ENCODE peak calls at places on chromosome 21, in four cellular contexts. One of them, this sample, is unnamed.

GRCh38 chr21:23452384-23453083 is 2154.7 kb downstream of the MRPL39 start:
- DNase-seq in neural progenitor cell: peak; percentile 77
- DNase-seq in sigmoid colon: no peak
- DNase-seq in thoracic aorta: no peak
- DNase-seq in this sample: no peak

GRCh38 chr21:32978346-32979270 is 47.1 kb upstream of the OLIG2 start:
- DNase-seq in neural progenitor cell: peak; percentile 54
- DNase-seq in thoracic aorta: no peak
- DNase-seq in sigmoid colon: no peak
- DNase-seq in this sample: no peak

GRCh38 chr21:17848228-17848627 is 29.1 kb upstream of the C21orf91 start:
- DNase-seq in sigmoid colon: peak; percentile 64
- DNase-seq in neural progenitor cell: no peak
- DNase-seq in thoracic aorta: no peak
- DNase-seq in this sample: no peak

GRCh38 chr21:33121715-33122475 is 52.0 kb downstream of the OLIG1 start:
- DNase-seq in neural progenitor cell: peak; percentile 58
- DNase-seq in thoracic aorta: no peak
- DNase-seq in sigmoid colon: no peak
- DNase-seq in this sample: no peak

GRCh38 chr21:32604484-32604883 is 7.7 kb downstream of the CFAP298 start:
- DNase-seq in sigmoid colon: no peak
- DNase-seq in neural progenitor cell: peak; percentile 47
- DNase-seq in thoracic aorta: no peak
- DNase-seq in this sample: peak; percentile 41

GRCh38 chr21:35540950-35541632 is 492.0 kb upstream of the RUNX1 start:
- DNase-seq in neural progenitor cell: no peak
- DNase-seq in sigmoid colon: no peak
- DNase-seq in thoracic aorta: no peak
- DNase-seq in this sample: no peak

GRCh38 chr21:17501107-17502006 is 11.5 kb upstream of the CXADR start:
- DNase-seq in sigmoid colon: no peak
- DNase-seq in thoracic aorta: no peak
- DNase-seq in neural progenitor cell: no peak
- DNase-seq in this sample: no peak

GRCh38 chr21:17784604-17785402 is 34.4 kb downstream of the C21orf91 start:
- DNase-seq in neural progenitor cell: no peak
- DNase-seq in sigmoid colon: no peak
- DNase-seq in thoracic aorta: no peak
- DNase-seq in this sample: no peak

GRCh38 chr21:34822209-34822608 is 153.4 kb downstream of the CLIC6 start:
- DNase-seq in neural progenitor cell: no peak
- DNase-seq in sigmoid colon: no peak
- DNase-seq in thoracic aorta: no peak
- DNase-seq in this sample: no peak

GRCh38 chr21:33289199-33289819 is 23.1 kb downstream of the IL10RB start:
- DNase-seq in thoracic aorta: no peak
- DNase-seq in neural progenitor cell: no peak
- DNase-seq in sigmoid colon: no peak
- DNase-seq in this sample: no peak

GRCh38 chr21:34983680-34984086 is 65.4 kb downstream of the RUNX1 start:
- DNase-seq in sigmoid colon: no peak
- DNase-seq in neural progenitor cell: no peak
- DNase-seq in thoracic aorta: no peak
- DNase-seq in this sample: no peak

GRCh38 chr21:33817663-33818433 is 97.8 kb downstream of the ATP5PO start:
- DNase-seq in sigmoid colon: no peak
- DNase-seq in neural progenitor cell: peak; percentile 42
- DNase-seq in thoracic aorta: no peak
- DNase-seq in this sample: no peak

GRCh38 chr21:36791695-36792451 is 93.0 kb downstream of the SIM2 start:
- DNase-seq in neural progenitor cell: peak; percentile 73
- DNase-seq in thoracic aorta: no peak
- DNase-seq in sigmoid colon: no peak
- DNase-seq in this sample: no peak

GRCh38 chr21:29232601-29233541 is 65.9 kb upstream of the BACH1 start:
- DNase-seq in sigmoid colon: no peak
- DNase-seq in neural progenitor cell: no peak
- DNase-seq in thoracic aorta: no peak
- DNase-seq in this sample: no peak

DNA sequence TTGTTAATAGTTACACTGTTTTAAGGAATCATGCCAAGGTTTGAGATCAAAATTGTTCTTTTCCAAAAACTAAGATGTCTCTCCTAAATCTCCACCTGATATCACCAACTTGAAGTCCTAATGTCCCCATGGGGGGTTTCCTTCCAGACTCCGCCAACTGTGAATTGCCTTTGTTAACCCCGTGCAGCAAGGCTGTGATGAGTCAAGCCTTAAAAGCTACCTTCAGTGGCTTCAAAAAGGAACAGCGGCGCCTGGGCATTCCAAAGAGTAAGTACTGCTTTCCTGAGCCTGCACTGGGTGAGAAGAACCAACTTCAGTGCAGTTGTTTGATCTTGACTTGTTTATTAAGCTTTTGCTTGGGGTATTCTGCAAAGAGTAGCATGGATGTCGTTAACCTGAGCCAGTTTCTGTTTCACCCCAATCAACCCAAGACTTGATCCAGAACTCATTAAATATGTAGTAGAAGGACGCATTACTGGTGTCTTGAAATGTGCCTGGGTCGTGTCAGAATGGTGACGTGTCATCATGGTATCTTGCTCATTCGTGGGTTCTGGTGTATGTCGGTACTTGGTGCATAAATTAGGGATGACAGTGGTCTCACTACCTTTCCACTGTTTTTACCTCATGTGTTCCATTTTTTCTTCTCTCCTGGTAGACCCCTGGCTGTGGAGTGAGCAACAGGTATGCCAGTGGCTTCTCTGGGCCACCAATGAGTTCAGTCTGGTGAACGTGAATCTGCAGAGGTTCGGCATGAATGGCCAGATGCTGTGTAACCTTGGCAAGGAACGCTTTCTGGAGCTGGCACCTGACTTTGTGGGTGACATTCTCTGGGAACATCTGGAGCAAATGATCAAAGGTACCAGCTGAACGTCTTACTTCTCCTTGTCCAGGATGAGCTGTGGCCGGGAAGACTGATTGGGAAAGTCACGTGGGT is 8.7 kb downstream of the ETS2 start:
- DNase-seq in sigmoid colon: no peak
- DNase-seq in thoracic aorta: no peak
- DNase-seq in neural progenitor cell: peak; percentile 55
- DNase-seq in this sample: no peak
- H3K4me1 ChIP-seq in sigmoid colon: no peaks in the 10 kb centered on the region
- H3K4me1 ChIP-seq in thoracic aorta: peaks cover 18% of the 10 kb centered on the region
- H3K4me1 ChIP-seq in neural progenitor cell: peaks cover 16% of the 10 kb centered on the region
- H3K4me1 ChIP-seq in this sample: peaks cover 81% of the 10 kb centered on the region

GRCh38 chr21:45108034-45108790 is 33.8 kb downstream of the ADARB1 start:
- DNase-seq in neural progenitor cell: no peak
- DNase-seq in sigmoid colon: no peak
- DNase-seq in thoracic aorta: no peak
- DNase-seq in this sample: no peak

GRCh38 chr21:45104560-45104959 is 30.2 kb downstream of the ADARB1 start:
- DNase-seq in sigmoid colon: no peak
- DNase-seq in thoracic aorta: no peak
- DNase-seq in neural progenitor cell: no peak
- DNase-seq in this sample: no peak

GRCh38 chr21:45108808-45109800 is 34.7 kb downstream of the ADARB1 start:
- DNase-seq in neural progenitor cell: no peak
- DNase-seq in thoracic aorta: no peak
- DNase-seq in sigmoid colon: no peak
- DNase-seq in this sample: no peak

GRCh38 chr21:45103966-45104520 is 29.7 kb downstream of the ADARB1 start:
- DNase-seq in thoracic aorta: no peak
- DNase-seq in neural progenitor cell: no peak
- DNase-seq in sigmoid colon: no peak
- DNase-seq in this sample: no peak

GRCh38 chr21:45105906-45106485 is 31.6 kb downstream of the ADARB1 start:
- DNase-seq in sigmoid colon: no peak
- DNase-seq in neural progenitor cell: no peak
- DNase-seq in thoracic aorta: no peak
- DNase-seq in this sample: no peak
- H3K27ac ChIP-seq in sigmoid colon: peak overlapping the region; percentile 77
- H3K27ac ChIP-seq in neural progenitor cell: no peak overlapping the region
- H3K27ac ChIP-seq in thoracic aorta: peak overlapping the region; percentile 6
- H3K27ac ChIP-seq in this sample: no peak overlapping the region

DNA sequence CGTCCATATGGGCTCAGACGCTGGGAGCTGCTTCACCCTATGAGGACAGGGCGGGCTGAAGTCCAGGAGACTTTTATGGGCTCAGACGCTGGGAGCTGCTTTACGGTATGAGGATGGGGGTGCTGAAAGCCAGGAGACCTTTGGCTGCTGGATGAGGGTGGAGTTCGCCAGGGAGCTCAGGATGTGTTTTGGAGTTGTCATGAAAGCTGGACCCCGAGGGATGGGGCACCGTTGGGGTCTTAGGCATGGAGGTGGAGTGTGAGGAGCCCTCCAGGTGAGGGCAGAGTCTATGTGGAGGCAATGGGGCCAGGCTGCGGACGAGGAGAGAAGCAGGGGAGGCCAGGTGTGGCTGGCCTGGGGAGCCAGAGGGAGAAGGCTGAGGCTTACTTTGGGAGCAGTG is 27.5 kb downstream of the TRPM2 start:
- DNase-seq in thoracic aorta: no peak
- DNase-seq in neural progenitor cell: no peak
- DNase-seq in sigmoid colon: no peak
- DNase-seq in this sample: no peak
- H3K27me3 ChIP-seq in thoracic aorta: no peaks in the 10 kb centered on the region
- H3K27me3 ChIP-seq in neural progenitor cell: no peaks in the 10 kb centered on the region
- H3K27me3 ChIP-seq in sigmoid colon: peaks cover 11% of the 10 kb centered on the region
- H3K27me3 ChIP-seq in this sample: no peaks in the 10 kb centered on the region

DNA sequence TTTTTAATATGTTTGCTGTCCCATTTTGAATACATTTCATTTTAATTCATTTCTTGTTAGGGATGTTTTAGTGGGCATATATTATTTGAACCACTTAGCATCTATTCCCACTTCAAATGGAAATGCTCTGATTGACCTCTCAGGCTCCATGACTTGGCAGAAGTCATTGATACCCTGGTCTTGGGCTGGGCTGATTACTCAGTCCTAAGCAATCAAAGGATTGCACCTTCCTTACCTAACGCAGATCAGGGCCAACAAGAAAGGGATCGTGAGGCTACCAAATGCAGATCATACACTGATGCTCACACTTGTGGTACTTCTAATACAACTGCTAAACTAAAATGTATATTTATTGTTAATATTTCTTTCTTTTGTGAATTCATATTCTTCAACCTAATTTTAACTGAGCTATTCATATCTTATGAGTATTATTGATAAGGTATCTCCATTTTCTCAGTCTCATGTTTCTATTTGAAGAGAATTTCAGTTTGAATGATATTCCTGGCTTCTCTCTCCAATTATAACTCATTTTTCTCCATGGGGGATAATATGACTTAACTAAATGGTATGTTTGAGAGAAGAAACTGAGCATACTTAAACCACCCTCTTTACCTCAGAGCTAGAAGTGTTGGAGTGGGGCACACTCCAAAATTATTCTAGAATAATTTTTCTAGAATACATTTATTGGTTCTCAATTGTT is 615.5 kb upstream of the ADAMTS5 start:
- DNase-seq in neural progenitor cell: no peak
- DNase-seq in sigmoid colon: no peak
- DNase-seq in thoracic aorta: no peak
- DNase-seq in this sample: no peak
- H3K4me1 ChIP-seq in neural progenitor cell: no peaks in the 10 kb centered on the region
- H3K4me1 ChIP-seq in sigmoid colon: no peaks in the 10 kb centered on the region
- H3K4me1 ChIP-seq in thoracic aorta: no peaks in the 10 kb centered on the region
- H3K4me1 ChIP-seq in this sample: no peaks in the 10 kb centered on the region

GRCh38 chr21:42532466-42533181 is 19.0 kb downstream of the SLC37A1 start:
- DNase-seq in thoracic aorta: peak; percentile 28
- DNase-seq in neural progenitor cell: no peak
- DNase-seq in sigmoid colon: peak; percentile 87
- DNase-seq in this sample: peak; percentile 86
- H3K27ac ChIP-seq in thoracic aorta: no peak overlapping the region
- H3K27ac ChIP-seq in neural progenitor cell: no peak overlapping the region
- H3K27ac ChIP-seq in sigmoid colon: no peak overlapping the region
- H3K27ac ChIP-seq in this sample: peak overlapping the region; percentile 48

GRCh38 chr21:37914211-37914900 is 1.9 kb downstream of the KCNJ6 start:
- DNase-seq in sigmoid colon: no peak
- DNase-seq in neural progenitor cell: peak; percentile 85
- DNase-seq in thoracic aorta: no peak
- DNase-seq in this sample: no peak

GRCh38 chr21:37915941-37916794 is at the start of gene KCNJ6:
- DNase-seq in sigmoid colon: no peak
- DNase-seq in neural progenitor cell: peak; percentile 94
- DNase-seq in thoracic aorta: no peak
- DNase-seq in this sample: no peak

GRCh38 chr21:37917612-37918011 is 1.4 kb upstream of the KCNJ6 start:
- DNase-seq in neural progenitor cell: no peak
- DNase-seq in thoracic aorta: no peak
- DNase-seq in sigmoid colon: no peak
- DNase-seq in this sample: no peak

GRCh38 chr21:37915516-37915915 is 741 bp downstream of the KCNJ6 start:
- DNase-seq in neural progenitor cell: peak; percentile 36
- DNase-seq in thoracic aorta: no peak
- DNase-seq in sigmoid colon: no peak
- DNase-seq in this sample: no peak

GRCh38 chr21:37916795-37917142 is 512 bp upstream of the KCNJ6 start:
- DNase-seq in sigmoid colon: no peak
- DNase-seq in neural progenitor cell: peak; percentile 85
- DNase-seq in thoracic aorta: no peak
- DNase-seq in this sample: no peak
- H3K27me3 ChIP-seq in sigmoid colon: peaks cover 39% of the 10 kb centered on the region
- H3K27me3 ChIP-seq in neural progenitor cell: peaks cover 44% of the 10 kb centered on the region
- H3K27me3 ChIP-seq in thoracic aorta: peaks cover 28% of the 10 kb centered on the region
- H3K27me3 ChIP-seq in this sample: peaks cover 36% of the 10 kb centered on the region

DNA sequence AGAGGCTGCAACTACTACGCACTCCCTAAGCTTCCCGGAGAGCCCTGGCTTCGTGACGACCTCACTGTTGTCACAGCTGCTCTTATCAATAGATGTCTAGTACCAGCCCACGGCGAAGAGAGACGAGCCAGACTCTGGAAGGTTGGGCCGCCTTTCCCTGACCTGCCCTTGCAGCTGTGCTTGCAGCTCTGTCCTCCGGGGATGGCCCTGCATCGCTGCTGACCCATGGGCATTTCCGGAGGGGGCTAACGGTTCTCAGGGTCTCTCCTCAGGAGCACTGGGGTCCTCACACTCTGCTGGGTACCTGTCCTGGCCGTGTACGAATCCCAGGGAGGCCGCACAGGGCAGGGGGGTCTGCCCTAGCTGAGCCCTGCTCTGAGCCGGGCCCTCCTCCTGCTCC is 93.8 kb upstream of the COL6A1 start:
- DNase-seq in neural progenitor cell: no peak
- DNase-seq in thoracic aorta: no peak
- DNase-seq in sigmoid colon: no peak
- DNase-seq in this sample: peak; percentile 78
- H3K4me1 ChIP-seq in neural progenitor cell: no peaks in the 10 kb centered on the region
- H3K4me1 ChIP-seq in thoracic aorta: no peaks in the 10 kb centered on the region
- H3K4me1 ChIP-seq in sigmoid colon: no peaks in the 10 kb centered on the region
- H3K4me1 ChIP-seq in this sample: peaks cover 51% of the 10 kb centered on the region